ENCODE peak calls at places on chromosomes 5 and 9, in seven cellular contexts. O is brain microvascular endothelial cell, F is NCI-H2171, V is ELR, U is cardiac muscle cell, S is LoVo, G is adipocyte. J is an unnamed sample.

GRCh38 chr5:154482528-154483449 is 4.8 kb upstream of the HAND1 start:
- DNase-seq in O (no peak), F (no peak), V (no peak), U (peak; percentile 76), S (no peak), G (no peak), J (no peak)

GRCh38 chr5:11383506-11384095 is 520.6 kb downstream of the CTNND2 start:
- DNase-seq in O (no peak), F (peak; percentile 92), V (no peak), U (peak; percentile 19), S (no peak), G (no peak), J (no peak)

GRCh38 chr5:178230879-178231735 is 1.5 kb downstream of the PHYKPL start:
- DNase-seq in O (peak; percentile 22), F (no peak), V (no peak), U (no peak), S (no peak), G (peak; percentile 40), J (no peak)

GRCh38 chr5:142849880-142850279 is 79.7 kb downstream of the ARHGAP26 start:
- DNase-seq in O (no peak), F (no peak), V (no peak), U (no peak), S (no peak), G (no peak), J (no peak)

GRCh38 chr5:127029513-127030258 is 672 bp downstream of the MARCHF3 start:
- DNase-seq in O (peak; percentile 59), F (peak; percentile 22), V (peak; percentile 89), U (peak; percentile 60), S (peak; percentile 84), G (peak; percentile 77), J (peak; percentile 43)

GRCh38 chr5:173917788-173918786 is 29.9 kb downstream of the CPEB4 start:
- DNase-seq in O (peak; percentile 76), F (peak; percentile 62), V (peak; percentile 89), U (peak; percentile 76), S (peak; percentile 87), G (peak; percentile 79), J (peak; percentile 53)

GRCh38 chr9:98280574-98280973 is 25.1 kb upstream of the TBC1D2 start:
- DNase-seq in O (no peak), F (no peak), V (no peak), U (no peak), S (no peak), G (no peak), J (no peak)

GRCh38 chr5:135729582-135729879 is 104.9 kb upstream of the SLC25A48 start:
- DNase-seq in O (no peak), F (no peak), V (peak; percentile 33), U (no peak), S (peak; percentile 33), G (no peak), J (no peak)

GRCh38 chr9:127360829-127361228 is 36.1 kb upstream of the SLC2A8 start:
- DNase-seq in O (peak; percentile 8), F (no peak), V (peak; percentile 55), U (peak; percentile 55), S (no peak), G (peak; percentile 24), J (no peak)

GRCh38 chr9:132472599-132472998 is 62.6 kb downstream of the CFAP77 start:
- DNase-seq in O (no peak), F (no peak), V (no peak), U (no peak), S (no peak), G (no peak), J (no peak)

GRCh38 chr5:61809651-61810050 is 477.6 kb downstream of the ZSWIM6 start:
- DNase-seq in O (no peak), F (peak; percentile 79), V (no peak), U (no peak), S (no peak), G (no peak), J (no peak)

GRCh38 chr5:159704160-159704559 is 212.1 kb upstream of the ADRA1B start:
- DNase-seq in O (peak; percentile 20), F (no peak), V (no peak), U (no peak), S (no peak), G (peak; percentile 49), J (no peak)

GRCh38 chr5:139091439-139092156 is 106.6 kb downstream of the SIL1 start:
- DNase-seq in O (no peak), F (no peak), V (no peak), U (peak; percentile 63), S (no peak), G (no peak), J (no peak)

GRCh38 chr5:100550531-100551036 is 15.4 kb downstream of the FAM174A start:
- DNase-seq in O (no peak), F (no peak), V (peak; percentile 46), U (no peak), S (no peak), G (no peak), J (no peak)

GRCh38 chr5:131747180-131748105 is 49.4 kb downstream of the FNIP1 start:
- DNase-seq in O (peak; percentile 22), F (no peak), V (peak; percentile 68), U (no peak), S (no peak), G (no peak), J (no peak)

GRCh38 chr9:126953089-126953809 is 38.7 kb downstream of the RALGPS1 start:
- DNase-seq in O (peak; percentile 6), F (no peak), V (no peak), U (no peak), S (no peak), G (peak; percentile 33), J (no peak)

GRCh38 chr5:94025788-94026473 is 284.5 kb upstream of the POU5F2 start:
- DNase-seq in O (no peak), F (no peak), V (no peak), U (no peak), S (no peak), G (no peak), J (no peak)

GRCh38 chr9:125293134-125293533 is 31.5 kb downstream of the GAPVD1 start:
- DNase-seq in O (no peak), F (no peak), V (no peak), U (no peak), S (no peak), G (no peak), J (no peak)

GRCh38 chr9:76180541-76180940 is 213.7 kb downstream of the RFK start:
- DNase-seq in O (peak; percentile 71), F (no peak), V (no peak), U (no peak), S (peak; percentile 39), G (no peak), J (no peak)

GRCh38 chr9:118446962-118447490 is 742.8 kb downstream of the TLR4 start:
- DNase-seq in O (no peak), F (no peak), V (no peak), U (no peak), S (no peak), G (no peak), J (no peak)

GRCh38 chr5:16809816-16810502 is 126.1 kb downstream of the MYO10 start:
- DNase-seq in O (peak; percentile 71), F (no peak), V (no peak), U (peak; percentile 87), S (peak; percentile 9), G (peak; percentile 90), J (no peak)

GRCh38 chr5:7762267-7762666 is 88.7 kb downstream of the CFAP90 start:
- DNase-seq in O (no peak), F (no peak), V (no peak), U (no peak), S (no peak), G (no peak), J (no peak)

GRCh38 chr5:168916852-168917251 is 337.7 kb upstream of the PANK3 start:
- DNase-seq in O (no peak), F (no peak), V (peak; percentile 10), U (no peak), S (no peak), G (no peak), J (no peak)

GRCh38 chr9:93003552-93004407 is 54.7 kb upstream of the SUSD3 start:
- DNase-seq in O (peak; percentile 21), F (peak; percentile 72), V (peak; percentile 63), U (peak; percentile 72), S (peak; percentile 84), G (peak; percentile 59), J (peak; percentile 51)

GRCh38 chr5:124446125-124446524 is 300.3 kb downstream of the ZNF608 start:
- DNase-seq in O (no peak), F (no peak), V (no peak), U (no peak), S (no peak), G (no peak), J (no peak)

GRCh38 chr9:123401879-123402513 is 46.0 kb downstream of the CRB2 start:
- DNase-seq in O (peak; percentile 40), F (peak; percentile 44), V (peak; percentile 63), U (peak; percentile 70), S (peak; percentile 8), G (peak; percentile 68), J (no peak)

GRCh38 chr5:166576323-166576722 is 1715.1 kb upstream of the WWC1 start:
- DNase-seq in O (no peak), F (no peak), V (no peak), U (no peak), S (no peak), G (no peak), J (no peak)

GRCh38 chr5:167961731-167962130 is 329.7 kb upstream of the WWC1 start:
- DNase-seq in O (no peak), F (no peak), V (no peak), U (no peak), S (no peak), G (no peak), J (no peak)

GRCh38 chr5:132267166-132267739 is 9.8 kb downstream of the PDLIM4 start:
- DNase-seq in O (no peak), F (no peak), V (no peak), U (no peak), S (no peak), G (no peak), J (no peak)

GRCh38 chr9:79858509-79858908 is 286.7 kb downstream of the TLE4 start:
- DNase-seq in O (peak; percentile 4), F (no peak), V (peak; percentile 38), U (no peak), S (peak; percentile 61), G (peak; percentile 43), J (no peak)

GRCh38 chr9:18237776-18238175 is 236.2 kb upstream of the ADAMTSL1 start:
- DNase-seq in O (no peak), F (no peak), V (no peak), U (no peak), S (no peak), G (no peak), J (no peak)

GRCh38 chr5:123297866-123298265 is 125.3 kb downstream of the CEP120 start:
- DNase-seq in O (no peak), F (no peak), V (no peak), U (no peak), S (no peak), G (no peak), J (no peak)

GRCh38 chr5:6820851-6821479 is 107.7 kb downstream of the TENT4A start:
- DNase-seq in O (no peak), F (peak; percentile 18), V (peak; percentile 47), U (peak; percentile 50), S (no peak), G (no peak), J (peak; percentile 30)

J was measured in effector memory CD8-positive, alpha-beta T cell.